ENCODE peak calls at places on chromosomes 7 and 10, in six cellular contexts. I is DMS 273 treated with DMSO at 0.1 percent for 48 hours; S is AG20443; O is mucosa of gallbladder; E is natural killer cell; L is activated T-cell treated with anti-CD3 and anti-CD28 coated beads, Interleukin-2, amount 50 U/mL, for 72 hours. K is an unnamed sample.

GRCh38 chr7:14902589-14902963 is at the start of gene DGKB:
- DNase-seq in I (no peak), S (peak), L (no peak), O (no peak), E (no peak), K (no peak)

GRCh38 chr7:64509583-64509982 is 53.3 kb downstream of the ZNF680 start:
- DNase-seq in E (no peak), L (no peak), I (no peak), O (no peak), S (no peak), K (peak)

GRCh38 chr10:68826764-68827591 is at the start of gene STOX1:
- DNase-seq in O (peak), L (peak), E (peak), S (peak), I (no peak), K (peak)

GRCh38 chr7:12979181-12979580 is 291.7 kb downstream of the ARL4A start:
- DNase-seq in L (no peak), S (no peak), E (no peak), I (no peak), O (no peak), K (peak)

GRCh38 chr10:86190291-86190690 is 176.3 kb downstream of the GRID1 start:
- DNase-seq in E (no peak), S (no peak), L (no peak), I (no peak), O (no peak), K (no peak)

GRCh38 chr7:156064921-156065386 is 252.7 kb upstream of the SHH start:
- DNase-seq in I (no peak), S (no peak), L (no peak), E (no peak), O (no peak), K (peak)

GRCh38 chr10:57026307-57026706 is 665.2 kb upstream of the ZWINT start:
- DNase-seq in E (no peak), I (no peak), L (no peak), S (no peak), O (no peak), K (no peak)

GRCh38 chr7:64744680-64745079 is 49.5 kb upstream of the ZNF138 start:
- DNase-seq in E (no peak), S (no peak), O (no peak), L (no peak), I (no peak), K (no peak)

GRCh38 chr7:138122162-138122561 is 45.9 kb downstream of the AKR1D1 start:
- DNase-seq in O (no peak), L (no peak), E (no peak), S (no peak), I (no peak), K (no peak)

GRCh38 chr10:13659887-13660544 is 73.3 kb downstream of the PRPF18 start:
- DNase-seq in S (peak), E (peak), I (peak), L (peak), O (peak), K (peak)

GRCh38 chr7:2018786-2019692 is 213.7 kb downstream of the MAD1L1 start:
- DNase-seq in I (no peak), E (no peak), O (no peak), L (no peak), S (peak), K (no peak)

GRCh38 chr7:132347858-132348257 is 228.4 kb downstream of the PLXNA4 start:
- DNase-seq in O (no peak), S (no peak), E (no peak), L (no peak), I (no peak), K (no peak)

GRCh38 chr7:57868771-57869483 is 418.9 kb downstream of the ZNF716 start:
- DNase-seq in E (no peak), L (no peak), O (no peak), S (peak), I (no peak), K (no peak)

GRCh38 chr7:90238583-90238982 is 6.4 kb upstream of the CFAP69 start:
- DNase-seq in I (no peak), L (no peak), S (no peak), O (no peak), E (no peak), K (no peak)

GRCh38 chr7:127253289-127254162 is 785 bp upstream of the GRM8 start:
- DNase-seq in S (peak), O (peak), L (peak), E (peak), I (no peak), K (peak)

GRCh38 chr7:121451367-121452073 is 55.4 kb upstream of the FAM3C start:
- DNase-seq in I (no peak), E (no peak), O (no peak), S (no peak), L (no peak), K (no peak)

GRCh38 chr10:17084989-17085725 is 44.5 kb downstream of the CUBN start:
- DNase-seq in O (no peak), E (no peak), I (no peak), L (no peak), S (peak), K (no peak)

K was measured in ACHN.